ENCODE peak calls at places on chromosomes 12 and 14, in seven cellular contexts. One of them, this sample, is unnamed.

GRCh38 chr12:49332441-49332861 is 4.5 kb downstream of the C1QL4 start:
- DNase-seq in foreskin fibroblast: no peak
- DNase-seq in small intestine: no peak
- DNase-seq in CD8-positive, alpha-beta memory T cell: no peak
- DNase-seq in fibroblast of the aortic adventitia: no peak
- DNase-seq in endothelial cell of umbilical vein: no peak
- DNase-seq in right cardiac atrium: no peak
- DNase-seq in this sample: no peak

GRCh38 chr14:79331820-79332219 is 879.5 kb downstream of the DIO2 start:
- DNase-seq in foreskin fibroblast: no peak
- DNase-seq in small intestine: no peak
- DNase-seq in CD8-positive, alpha-beta memory T cell: no peak
- DNase-seq in fibroblast of the aortic adventitia: no peak
- DNase-seq in endothelial cell of umbilical vein: no peak
- DNase-seq in right cardiac atrium: no peak
- DNase-seq in this sample: no peak

GRCh38 chr12:122861586-122861970 is 26.3 kb downstream of the HIP1R start:
- DNase-seq in foreskin fibroblast: no peak
- DNase-seq in small intestine: no peak
- DNase-seq in CD8-positive, alpha-beta memory T cell: no peak
- DNase-seq in fibroblast of the aortic adventitia: no peak
- DNase-seq in endothelial cell of umbilical vein: no peak
- DNase-seq in right cardiac atrium: peak
- DNase-seq in this sample: no peak

GRCh38 chr12:62403031-62403430 is 63.6 kb upstream of the MON2 start:
- DNase-seq in foreskin fibroblast: no peak
- DNase-seq in small intestine: no peak
- DNase-seq in CD8-positive, alpha-beta memory T cell: no peak
- DNase-seq in fibroblast of the aortic adventitia: no peak
- DNase-seq in endothelial cell of umbilical vein: no peak
- DNase-seq in right cardiac atrium: no peak
- DNase-seq in this sample: no peak

GRCh38 chr12:38904932-38905479 is 385 bp downstream of the CPNE8 start:
- DNase-seq in foreskin fibroblast: peak
- DNase-seq in small intestine: peak
- DNase-seq in CD8-positive, alpha-beta memory T cell: peak
- DNase-seq in fibroblast of the aortic adventitia: peak
- DNase-seq in endothelial cell of umbilical vein: peak
- DNase-seq in right cardiac atrium: peak
- DNase-seq in this sample: no peak

GRCh38 chr12:76919388-76920181 is 40.8 kb upstream of the CSRP2 start:
- DNase-seq in foreskin fibroblast: no peak
- DNase-seq in small intestine: no peak
- DNase-seq in CD8-positive, alpha-beta memory T cell: no peak
- DNase-seq in fibroblast of the aortic adventitia: no peak
- DNase-seq in endothelial cell of umbilical vein: no peak
- DNase-seq in right cardiac atrium: no peak
- DNase-seq in this sample: no peak

GRCh38 chr12:116065561-116065960 is 211.9 kb downstream of the MED13L start:
- DNase-seq in foreskin fibroblast: no peak
- DNase-seq in small intestine: no peak
- DNase-seq in CD8-positive, alpha-beta memory T cell: no peak
- DNase-seq in fibroblast of the aortic adventitia: peak
- DNase-seq in endothelial cell of umbilical vein: no peak
- DNase-seq in right cardiac atrium: no peak
- DNase-seq in this sample: no peak

GRCh38 chr12:93802698-93803097 is 125.5 kb downstream of the CRADD start:
- DNase-seq in foreskin fibroblast: peak
- DNase-seq in small intestine: no peak
- DNase-seq in CD8-positive, alpha-beta memory T cell: no peak
- DNase-seq in fibroblast of the aortic adventitia: peak
- DNase-seq in endothelial cell of umbilical vein: no peak
- DNase-seq in right cardiac atrium: no peak
- DNase-seq in this sample: no peak

GRCh38 chr14:101596742-101597141 is 35.4 kb downstream of the DIO3 start:
- DNase-seq in foreskin fibroblast: no peak
- DNase-seq in small intestine: no peak
- DNase-seq in CD8-positive, alpha-beta memory T cell: peak
- DNase-seq in fibroblast of the aortic adventitia: no peak
- DNase-seq in endothelial cell of umbilical vein: no peak
- DNase-seq in right cardiac atrium: no peak
- DNase-seq in this sample: no peak

GRCh38 chr12:24814379-24815086 is 134.4 kb downstream of the BCAT1 start:
- DNase-seq in foreskin fibroblast: no peak
- DNase-seq in small intestine: peak
- DNase-seq in CD8-positive, alpha-beta memory T cell: no peak
- DNase-seq in fibroblast of the aortic adventitia: no peak
- DNase-seq in endothelial cell of umbilical vein: no peak
- DNase-seq in right cardiac atrium: no peak
- DNase-seq in this sample: no peak
- H3K4me3 ChIP-seq in foreskin fibroblast: no peak
- H3K4me3 ChIP-seq in small intestine: no peak
- H3K4me3 ChIP-seq in CD8-positive, alpha-beta memory T cell: peak
- H3K4me3 ChIP-seq in fibroblast of the aortic adventitia: no peak
- H3K4me3 ChIP-seq in endothelial cell of umbilical vein: no peak
- H3K4me3 ChIP-seq in right cardiac atrium: no peak
- H3K4me3 ChIP-seq in this sample: no peak

GRCh38 chr14:92655802-92656201 is 92.6 kb downstream of the LGMN start:
- DNase-seq in foreskin fibroblast: no peak
- DNase-seq in small intestine: no peak
- DNase-seq in CD8-positive, alpha-beta memory T cell: peak
- DNase-seq in fibroblast of the aortic adventitia: no peak
- DNase-seq in endothelial cell of umbilical vein: no peak
- DNase-seq in right cardiac atrium: no peak
- DNase-seq in this sample: no peak
- H3K4me3 ChIP-seq in foreskin fibroblast: no peak
- H3K4me3 ChIP-seq in small intestine: no peak
- H3K4me3 ChIP-seq in CD8-positive, alpha-beta memory T cell: peak
- H3K4me3 ChIP-seq in fibroblast of the aortic adventitia: no peak
- H3K4me3 ChIP-seq in endothelial cell of umbilical vein: no peak
- H3K4me3 ChIP-seq in right cardiac atrium: no peak
- H3K4me3 ChIP-seq in this sample: no peak

DNA sequence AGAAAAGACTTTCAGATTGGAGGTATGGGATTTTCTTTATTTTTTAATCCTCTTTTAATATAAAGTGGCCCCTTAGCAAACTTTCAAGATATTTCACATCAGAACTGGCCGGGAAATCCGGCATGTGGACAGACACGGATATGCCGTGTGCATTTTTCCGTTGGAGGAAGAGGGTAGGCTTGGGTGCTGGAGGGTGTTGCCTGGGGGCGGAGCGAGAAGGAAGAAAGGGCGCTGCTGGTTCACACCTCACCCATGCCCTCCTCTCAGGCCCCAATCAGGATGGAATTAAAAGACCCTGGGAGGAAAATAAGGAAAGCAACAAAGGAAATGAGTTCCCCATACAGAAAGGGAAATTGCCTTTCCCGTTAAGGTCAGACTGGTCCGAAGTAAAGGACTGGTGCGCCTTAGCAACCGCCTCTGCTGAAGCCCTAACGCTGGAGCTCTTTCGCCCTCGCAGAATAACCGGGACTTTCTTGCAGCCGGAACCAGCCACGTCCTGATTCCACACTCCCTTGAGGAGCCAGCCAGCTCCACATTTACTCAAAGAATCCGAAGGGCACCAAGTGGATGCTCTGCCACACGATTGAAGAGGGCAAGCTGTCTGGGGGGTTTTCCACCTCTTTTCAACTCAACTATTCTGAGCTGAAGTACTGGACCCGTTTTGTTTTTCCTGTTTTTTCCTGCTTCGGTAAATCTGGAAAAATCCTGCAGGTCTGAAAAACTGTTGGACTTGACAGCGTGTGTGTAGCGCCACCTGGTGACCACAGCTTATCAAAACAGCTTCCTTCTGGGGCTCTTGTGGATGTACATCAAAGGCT is 37.8 kb upstream of the BCL2L14 start:
- DNase-seq in foreskin fibroblast: peak
- DNase-seq in small intestine: peak
- DNase-seq in CD8-positive, alpha-beta memory T cell: peak
- DNase-seq in fibroblast of the aortic adventitia: peak
- DNase-seq in endothelial cell of umbilical vein: peak
- DNase-seq in right cardiac atrium: peak
- DNase-seq in this sample: peak
- H3K4me3 ChIP-seq in foreskin fibroblast: peak
- H3K4me3 ChIP-seq in small intestine: no peak
- H3K4me3 ChIP-seq in CD8-positive, alpha-beta memory T cell: peak
- H3K4me3 ChIP-seq in fibroblast of the aortic adventitia: peak
- H3K4me3 ChIP-seq in endothelial cell of umbilical vein: peak
- H3K4me3 ChIP-seq in right cardiac atrium: peak
- H3K4me3 ChIP-seq in this sample: peak

DNA sequence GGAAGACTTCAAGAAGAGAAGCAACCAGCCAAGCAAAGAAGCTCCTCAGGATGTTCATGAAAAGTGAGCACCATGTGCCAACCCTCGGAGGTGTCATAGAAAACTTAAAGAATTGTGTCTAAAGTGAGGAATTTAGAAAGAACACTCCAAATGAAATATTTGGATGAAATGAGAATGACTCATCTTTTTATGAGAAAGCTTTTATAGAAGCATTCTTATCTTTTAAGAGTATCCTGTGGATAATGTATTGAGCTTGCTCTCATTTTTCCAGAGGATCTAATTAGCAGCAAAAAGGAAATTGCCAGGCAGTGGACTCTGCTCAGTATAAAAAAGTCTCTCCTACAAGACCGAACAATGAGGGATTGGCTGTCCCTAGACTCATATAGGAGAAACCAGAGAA is 454.9 kb downstream of the LRIG3 start:
- DNase-seq in foreskin fibroblast: peak
- DNase-seq in small intestine: no peak
- DNase-seq in CD8-positive, alpha-beta memory T cell: no peak
- DNase-seq in fibroblast of the aortic adventitia: peak
- DNase-seq in endothelial cell of umbilical vein: no peak
- DNase-seq in right cardiac atrium: no peak
- DNase-seq in this sample: no peak
- H3K4me3 ChIP-seq in foreskin fibroblast: no peak
- H3K4me3 ChIP-seq in small intestine: no peak
- H3K4me3 ChIP-seq in CD8-positive, alpha-beta memory T cell: no peak
- H3K4me3 ChIP-seq in fibroblast of the aortic adventitia: no peak
- H3K4me3 ChIP-seq in endothelial cell of umbilical vein: no peak
- H3K4me3 ChIP-seq in right cardiac atrium: no peak
- H3K4me3 ChIP-seq in this sample: no peak

DNA sequence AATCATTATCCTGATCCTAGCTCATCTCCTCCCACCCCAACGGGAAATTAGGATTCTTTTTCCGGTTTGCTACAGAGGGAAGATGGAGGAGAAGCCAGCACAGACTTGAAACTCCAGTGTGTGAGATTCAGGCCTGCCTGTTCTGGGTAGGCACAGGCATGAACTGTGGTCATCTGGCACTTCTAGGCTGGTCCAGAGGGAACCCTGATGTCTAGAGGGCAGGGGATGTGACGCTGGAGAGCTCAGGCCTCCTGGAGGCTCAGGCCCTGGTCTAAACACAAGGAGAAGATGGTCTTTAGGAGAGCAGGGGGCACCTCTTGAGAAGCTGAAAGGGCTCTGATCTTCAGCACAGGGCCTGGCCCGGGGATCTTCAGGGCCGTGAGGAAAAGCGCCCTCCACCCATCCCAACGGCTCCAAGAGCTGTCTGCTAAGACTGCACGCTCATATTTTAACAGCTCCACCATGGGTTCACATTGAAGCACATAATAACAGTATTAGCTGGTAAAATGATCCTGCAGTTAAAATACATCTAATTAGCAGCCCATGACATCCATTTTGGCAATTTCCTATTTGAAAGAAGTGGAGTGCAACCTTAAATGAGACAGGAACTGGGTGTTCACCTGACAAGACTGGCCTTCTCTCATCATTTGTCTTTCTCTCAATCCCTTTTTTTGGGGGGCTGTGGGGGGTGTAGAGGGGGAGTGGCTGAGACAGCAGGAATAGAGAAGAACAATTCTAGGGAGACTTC is 35.4 kb downstream of the BCL11B start:
- DNase-seq in foreskin fibroblast: no peak
- DNase-seq in small intestine: no peak
- DNase-seq in CD8-positive, alpha-beta memory T cell: peak
- DNase-seq in fibroblast of the aortic adventitia: no peak
- DNase-seq in endothelial cell of umbilical vein: no peak
- DNase-seq in right cardiac atrium: no peak
- DNase-seq in this sample: no peak
- H3K4me3 ChIP-seq in foreskin fibroblast: no peak
- H3K4me3 ChIP-seq in small intestine: no peak
- H3K4me3 ChIP-seq in CD8-positive, alpha-beta memory T cell: peak
- H3K4me3 ChIP-seq in fibroblast of the aortic adventitia: no peak
- H3K4me3 ChIP-seq in endothelial cell of umbilical vein: no peak
- H3K4me3 ChIP-seq in right cardiac atrium: no peak
- H3K4me3 ChIP-seq in this sample: no peak

GRCh38 chr14:60648169-60648933 is 926 bp downstream of the SIX1 start:
- DNase-seq in foreskin fibroblast: no peak
- DNase-seq in small intestine: no peak
- DNase-seq in CD8-positive, alpha-beta memory T cell: no peak
- DNase-seq in fibroblast of the aortic adventitia: peak
- DNase-seq in endothelial cell of umbilical vein: no peak
- DNase-seq in right cardiac atrium: no peak
- DNase-seq in this sample: no peak
- H3K4me3 ChIP-seq in foreskin fibroblast: peak
- H3K4me3 ChIP-seq in small intestine: no peak
- H3K4me3 ChIP-seq in CD8-positive, alpha-beta memory T cell: no peak
- H3K4me3 ChIP-seq in fibroblast of the aortic adventitia: peak
- H3K4me3 ChIP-seq in endothelial cell of umbilical vein: peak
- H3K4me3 ChIP-seq in right cardiac atrium: peak
- H3K4me3 ChIP-seq in this sample: peak

GRCh38 chr14:57865450-57866198 is at the start of gene SLC35F4:
- DNase-seq in foreskin fibroblast: no peak
- DNase-seq in small intestine: no peak
- DNase-seq in CD8-positive, alpha-beta memory T cell: no peak
- DNase-seq in fibroblast of the aortic adventitia: peak
- DNase-seq in endothelial cell of umbilical vein: no peak
- DNase-seq in right cardiac atrium: peak
- DNase-seq in this sample: no peak

GRCh38 chr14:57869530-57870088 is 3.7 kb upstream of the SLC35F4 start:
- DNase-seq in foreskin fibroblast: no peak
- DNase-seq in small intestine: no peak
- DNase-seq in CD8-positive, alpha-beta memory T cell: no peak
- DNase-seq in fibroblast of the aortic adventitia: no peak
- DNase-seq in endothelial cell of umbilical vein: no peak
- DNase-seq in right cardiac atrium: no peak
- DNase-seq in this sample: no peak

GRCh38 chr14:57866199-57866755 is 385 bp upstream of the SLC35F4 start:
- DNase-seq in foreskin fibroblast: no peak
- DNase-seq in small intestine: no peak
- DNase-seq in CD8-positive, alpha-beta memory T cell: no peak
- DNase-seq in fibroblast of the aortic adventitia: no peak
- DNase-seq in endothelial cell of umbilical vein: no peak
- DNase-seq in right cardiac atrium: no peak
- DNase-seq in this sample: no peak

GRCh38 chr14:57863471-57863870 is 2.4 kb downstream of the SLC35F4 start:
- DNase-seq in foreskin fibroblast: no peak
- DNase-seq in small intestine: no peak
- DNase-seq in CD8-positive, alpha-beta memory T cell: no peak
- DNase-seq in fibroblast of the aortic adventitia: no peak
- DNase-seq in endothelial cell of umbilical vein: no peak
- DNase-seq in right cardiac atrium: no peak
- DNase-seq in this sample: no peak

GRCh38 chr14:57865066-57865449 is 834 bp downstream of the SLC35F4 start:
- DNase-seq in foreskin fibroblast: no peak
- DNase-seq in small intestine: no peak
- DNase-seq in CD8-positive, alpha-beta memory T cell: no peak
- DNase-seq in fibroblast of the aortic adventitia: no peak
- DNase-seq in endothelial cell of umbilical vein: no peak
- DNase-seq in right cardiac atrium: no peak
- DNase-seq in this sample: no peak
- H3K4me3 ChIP-seq in foreskin fibroblast: no peak
- H3K4me3 ChIP-seq in small intestine: no peak
- H3K4me3 ChIP-seq in CD8-positive, alpha-beta memory T cell: no peak
- H3K4me3 ChIP-seq in fibroblast of the aortic adventitia: no peak
- H3K4me3 ChIP-seq in endothelial cell of umbilical vein: no peak
- H3K4me3 ChIP-seq in right cardiac atrium: peak
- H3K4me3 ChIP-seq in this sample: peak

This sample was measured in skeletal muscle cell.